ENCODE peak calls at places on chromosomes 2 and 18, in four cellular contexts. One of them, this sample, is unnamed.

GRCh38 chr2:7915302-7916200 is 766.3 kb upstream of the ID2 start:
- DNase-seq in G401: no peak
- DNase-seq in NCI-H774: no peak
- DNase-seq in AG08395: peak; percentile 52
- DNase-seq in this sample: no peak

GRCh38 chr2:156956161-156956560 is 301.3 kb upstream of the GALNT5 start:
- DNase-seq in G401: no peak
- DNase-seq in AG08395: no peak
- DNase-seq in NCI-H774: no peak
- DNase-seq in this sample: no peak

GRCh38 chr2:212021947-212022346 is 516.7 kb downstream of the ERBB4 start:
- DNase-seq in G401: no peak
- DNase-seq in NCI-H774: no peak
- DNase-seq in AG08395: no peak
- DNase-seq in this sample: no peak

GRCh38 chr2:14960686-14961324 is 328.3 kb downstream of the LRATD1 start:
- DNase-seq in G401: no peak
- DNase-seq in AG08395: no peak
- DNase-seq in NCI-H774: no peak
- DNase-seq in this sample: no peak

GRCh38 chr2:99278793-99279291 is 22.2 kb downstream of the LYG1 start:
- DNase-seq in NCI-H774: no peak
- DNase-seq in AG08395: peak; percentile 75
- DNase-seq in G401: no peak
- DNase-seq in this sample: no peak

GRCh38 chr2:120037995-120038541 is 25.2 kb downstream of the EPB41L5 start:
- DNase-seq in NCI-H774: no peak
- DNase-seq in AG08395: no peak
- DNase-seq in G401: no peak
- DNase-seq in this sample: no peak

GRCh38 chr18:9115984-9116383 is 13.5 kb downstream of the NDUFV2 start:
- DNase-seq in NCI-H774: no peak
- DNase-seq in G401: no peak
- DNase-seq in AG08395: no peak
- DNase-seq in this sample: no peak

GRCh38 chr18:35027206-35027605 is 14.0 kb upstream of the MAPRE2 start:
- DNase-seq in G401: no peak
- DNase-seq in AG08395: no peak
- DNase-seq in NCI-H774: no peak
- DNase-seq in this sample: no peak

GRCh38 chr18:32803571-32803970 is 30.7 kb upstream of the KLHL14 start:
- DNase-seq in G401: no peak
- DNase-seq in NCI-H774: no peak
- DNase-seq in AG08395: no peak
- DNase-seq in this sample: no peak

GRCh38 chr2:74982581-74982980 is 24.1 kb downstream of the POLE4 start:
- DNase-seq in AG08395: no peak
- DNase-seq in G401: peak; percentile 13
- DNase-seq in NCI-H774: no peak
- DNase-seq in this sample: peak; percentile 22

GRCh38 chr2:187581125-187581896 is 27.1 kb upstream of the TFPI start:
- DNase-seq in G401: peak; percentile 23
- DNase-seq in NCI-H774: peak; percentile 50
- DNase-seq in AG08395: peak; percentile 10
- DNase-seq in this sample: peak; percentile 45

GRCh38 chr2:29323961-29324360 is 208.7 kb downstream of the CLIP4 start:
- DNase-seq in AG08395: peak; percentile 45
- DNase-seq in G401: no peak
- DNase-seq in NCI-H774: no peak
- DNase-seq in this sample: no peak

GRCh38 chr2:236642584-236643291 is 73.1 kb downstream of the ACKR3 start:
- DNase-seq in G401: no peak
- DNase-seq in AG08395: peak; percentile 97
- DNase-seq in NCI-H774: no peak
- DNase-seq in this sample: no peak

GRCh38 chr18:8505036-8505435 is 104.2 kb upstream of the RAB12 start:
- DNase-seq in G401: no peak
- DNase-seq in NCI-H774: no peak
- DNase-seq in AG08395: no peak
- DNase-seq in this sample: no peak

GRCh38 chr2:25524507-25524906 is 148.9 kb downstream of the DTNB start:
- DNase-seq in NCI-H774: no peak
- DNase-seq in G401: no peak
- DNase-seq in AG08395: no peak
- DNase-seq in this sample: no peak

GRCh38 chr2:50401772-50402653 is 629.9 kb downstream of the NRXN1 start:
- DNase-seq in NCI-H774: no peak
- DNase-seq in G401: peak; percentile 70
- DNase-seq in AG08395: peak; percentile 1
- DNase-seq in this sample: peak; percentile 67

GRCh38 chr2:41922177-41922576 is 125.6 kb upstream of the PKDCC start:
- DNase-seq in G401: no peak
- DNase-seq in AG08395: no peak
- DNase-seq in NCI-H774: no peak
- DNase-seq in this sample: no peak

GRCh38 chr2:200617089-200618050 is 31.6 kb downstream of the AOX1 start:
- DNase-seq in G401: no peak
- DNase-seq in NCI-H774: no peak
- DNase-seq in AG08395: peak; percentile 9
- DNase-seq in this sample: no peak

GRCh38 chr2:202036601-202037037 is 3.0 kb downstream of the FZD7 start:
- DNase-seq in NCI-H774: no peak
- DNase-seq in AG08395: no peak
- DNase-seq in G401: peak; percentile 85
- DNase-seq in this sample: peak; percentile 81

GRCh38 chr2:203164311-203164935 is 74.4 kb upstream of the CYP20A1 start:
- DNase-seq in NCI-H774: no peak
- DNase-seq in AG08395: no peak
- DNase-seq in G401: no peak
- DNase-seq in this sample: no peak

GRCh38 chr2:106127282-106127771 is 66.8 kb downstream of the UXS1 start:
- DNase-seq in NCI-H774: no peak
- DNase-seq in G401: no peak
- DNase-seq in AG08395: no peak
- DNase-seq in this sample: no peak

GRCh38 chr2:12014088-12014960 is 267.9 kb downstream of the LPIN1 start:
- DNase-seq in NCI-H774: no peak
- DNase-seq in AG08395: peak; percentile 84
- DNase-seq in G401: no peak
- DNase-seq in this sample: no peak

GRCh38 chr2:172725741-172726140 is 9.9 kb upstream of the RAPGEF4 start:
- DNase-seq in AG08395: no peak
- DNase-seq in G401: no peak
- DNase-seq in NCI-H774: no peak
- DNase-seq in this sample: no peak

GRCh38 chr2:176621350-176621749 is 352.1 kb downstream of the MTX2 start:
- DNase-seq in G401: no peak
- DNase-seq in NCI-H774: no peak
- DNase-seq in AG08395: no peak
- DNase-seq in this sample: no peak

GRCh38 chr18:12694032-12694431 is 8.5 kb downstream of the CEP76 start:
- DNase-seq in NCI-H774: no peak
- DNase-seq in AG08395: no peak
- DNase-seq in G401: no peak
- DNase-seq in this sample: no peak

GRCh38 chr2:10620481-10620880 is 69.3 kb downstream of the NOL10 start:
- DNase-seq in G401: no peak
- DNase-seq in NCI-H774: no peak
- DNase-seq in AG08395: peak; percentile 72
- DNase-seq in this sample: no peak

GRCh38 chr18:74546751-74547530 is 12.6 kb downstream of the CNDP1 start:
- DNase-seq in AG08395: peak; percentile 83
- DNase-seq in NCI-H774: no peak
- DNase-seq in G401: no peak
- DNase-seq in this sample: no peak